ENCODE peak calls at places on chromosomes 6 and 20, in eight cellular contexts. C, O, X, Y, R, S, D and P are unnamed samples.

GRCh38 chr6:132362318-132363185 is 38.7 kb downstream of the MOXD1 start:
- DNase-seq in C (no peak), O (no peak), X (no peak), Y (no peak), R (no peak), S (no peak), D (no peak), P (no peak)

GRCh38 chr6:155213611-155214372 is 50.0 kb upstream of the CLDN20 start:
- DNase-seq in C (no peak), O (no peak), X (no peak), Y (no peak), R (no peak), S (no peak), D (no peak), P (no peak)

GRCh38 chr20:354298-354977 is 7.5 kb downstream of the NRSN2 start:
- DNase-seq in C (peak; percentile 57), O (no peak), X (peak; percentile 56), Y (peak; percentile 84), R (peak; percentile 80), S (peak; percentile 90), D (peak; percentile 72), P (peak; percentile 91)

GRCh38 chr6:63572733-63573139 is 456 bp downstream of the LOC128125822 start:
- DNase-seq in C (no peak), O (no peak), X (no peak), Y (no peak), R (no peak), S (peak; percentile 57), D (no peak), P (no peak)

GRCh38 chr20:16411361-16411760 is 161.9 kb downstream of the KIF16B start:
- DNase-seq in C (no peak), O (no peak), X (no peak), Y (no peak), R (no peak), S (no peak), D (no peak), P (no peak)

GRCh38 chr6:2563635-2564034 is 187.1 kb downstream of the MYLK4 start:
- DNase-seq in C (no peak), O (no peak), X (no peak), Y (no peak), R (no peak), S (no peak), D (no peak), P (no peak)

GRCh38 chr20:25579081-25579770 is 6.1 kb downstream of the NINL start:
- DNase-seq in C (no peak), O (no peak), X (no peak), Y (no peak), R (no peak), S (no peak), D (no peak), P (peak; percentile 42)

GRCh38 chr6:158653577-158654354 is 3.9 kb downstream of the SYTL3 start:
- DNase-seq in C (no peak), O (no peak), X (no peak), Y (peak; percentile 70), R (peak; percentile 97), S (no peak), D (no peak), P (no peak)

GRCh38 chr6:90347411-90347841 is 50.8 kb upstream of the BACH2 start:
- DNase-seq in C (no peak), O (no peak), X (peak; percentile 57), Y (no peak), R (no peak), S (no peak), D (no peak), P (no peak)

GRCh38 chr6:87558446-87558845 is 31.3 kb downstream of the RARS2 start:
- DNase-seq in C (no peak), O (no peak), X (no peak), Y (no peak), R (no peak), S (no peak), D (no peak), P (no peak)

GRCh38 chr6:16264785-16265184 is 26.4 kb downstream of the GMPR start:
- DNase-seq in C (no peak), O (no peak), X (no peak), Y (no peak), R (no peak), S (no peak), D (no peak), P (no peak)

GRCh38 chr20:54219751-54220426 is 12.0 kb downstream of the PFDN4 start:
- DNase-seq in C (no peak), O (peak; percentile 35), X (peak; percentile 28), Y (no peak), R (no peak), S (peak; percentile 53), D (no peak), P (peak; percentile 42)

GRCh38 chr6:139593081-139593480 is 218.6 kb upstream of the CITED2 start:
- DNase-seq in C (no peak), O (no peak), X (peak; percentile 27), Y (no peak), R (no peak), S (no peak), D (no peak), P (no peak)

GRCh38 chr6:46921731-46922130 is at the start of gene ADGRF5:
- DNase-seq in C (no peak), O (no peak), X (no peak), Y (peak; percentile 59), R (no peak), S (no peak), D (no peak), P (no peak)

GRCh38 chr6:13075491-13075845 is 252.9 kb downstream of the TBC1D7 start:
- DNase-seq in C (no peak), O (no peak), X (no peak), Y (no peak), R (no peak), S (no peak), D (no peak), P (no peak)
- H3K4me1 ChIP-seq in C (peaks cover 4% of the 10 kb centered on the region), O (no peaks in the 10 kb centered on the region), X (no peaks in the 10 kb centered on the region), Y (peaks cover 23% of the 10 kb centered on the region), R (no peaks in the 10 kb centered on the region), S (no peaks in the 10 kb centered on the region), D (no peaks in the 10 kb centered on the region), P (peaks cover 15% of the 10 kb centered on the region)

GRCh38 chr6:28555136-28555535 is 29.5 kb downstream of the GPX5 start:
- DNase-seq in C (no peak), O (no peak), X (no peak), Y (no peak), R (no peak), S (no peak), D (no peak), P (no peak)

GRCh38 chr6:28553384-28553985 is 27.8 kb downstream of the GPX5 start:
- DNase-seq in C (no peak), O (no peak), X (no peak), Y (no peak), R (no peak), S (no peak), D (no peak), P (no peak)

GRCh38 chr6:28551891-28552666 is 26.4 kb downstream of the GPX5 start:
- DNase-seq in C (no peak), O (no peak), X (no peak), Y (no peak), R (no peak), S (no peak), D (no peak), P (no peak)

GRCh38 chr6:28558629-28559028 is 32.9 kb downstream of the GPX5 start:
- DNase-seq in C (no peak), O (no peak), X (no peak), Y (no peak), R (no peak), S (no peak), D (no peak), P (no peak)

GRCh38 chr6:28553986-28554881 is 28.6 kb downstream of the GPX5 start:
- DNase-seq in C (no peak), O (no peak), X (no peak), Y (no peak), R (no peak), S (no peak), D (no peak), P (peak; percentile 63)
- H3K4me3 ChIP-seq in C (no peak overlapping the region), O (no peak overlapping the region), X (peak overlapping the region; percentile 26), Y (no peak overlapping the region), R (no peak overlapping the region), S (no peak overlapping the region), D (no peak overlapping the region), P (peak overlapping the region; percentile 70)

DNA sequence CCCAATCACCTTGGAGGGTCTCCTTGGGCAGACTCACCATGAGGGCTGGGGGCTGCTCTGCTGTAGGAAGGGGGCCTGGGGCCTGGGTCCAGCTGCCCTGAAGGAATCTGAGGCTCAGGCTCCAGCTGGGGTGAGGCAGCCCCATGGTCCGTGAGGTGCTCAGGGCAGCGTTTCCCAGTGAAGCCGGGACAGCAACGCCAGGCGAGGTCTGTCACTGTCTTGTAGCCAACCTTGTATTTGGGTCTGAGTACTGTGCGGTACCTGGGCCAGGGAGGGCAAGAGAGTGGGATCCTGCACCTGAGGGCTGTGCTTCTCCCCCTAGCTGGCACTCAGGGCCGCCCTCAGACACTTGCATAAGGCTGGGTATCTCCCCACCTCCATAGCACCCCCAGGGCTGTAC is 3.0 kb downstream of the EMILIN3 start:
- DNase-seq in C (no peak), O (no peak), X (no peak), Y (no peak), R (no peak), S (no peak), D (no peak), P (no peak)
- H3K4me1 ChIP-seq in C (peaks cover 9% of the 10 kb centered on the region), O (peaks cover 15% of the 10 kb centered on the region), X (no peaks in the 10 kb centered on the region), Y (peaks cover 4% of the 10 kb centered on the region), R (no peaks in the 10 kb centered on the region), S (no peaks in the 10 kb centered on the region), D (no peaks in the 10 kb centered on the region), P (peaks cover 5% of the 10 kb centered on the region)

DNA sequence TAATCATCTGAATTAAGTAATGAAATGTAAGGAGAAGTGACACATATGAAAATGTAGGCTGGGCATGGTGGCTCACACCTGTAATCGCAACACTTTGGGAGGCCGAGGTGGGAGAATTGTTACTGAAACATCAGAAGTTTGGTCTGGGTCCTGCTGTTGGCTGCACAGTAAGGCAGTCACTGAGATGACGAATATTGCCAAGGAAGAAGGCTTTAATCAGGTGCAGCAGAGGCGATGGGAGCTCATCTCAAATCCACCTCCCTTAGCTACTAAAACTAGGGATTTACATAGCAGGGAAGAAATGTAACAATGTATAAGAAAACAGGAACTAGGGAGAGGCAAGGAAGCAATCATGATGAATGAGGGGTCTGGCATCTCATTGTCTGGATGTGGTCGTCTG is 50.1 kb downstream of the RBM24 start:
- DNase-seq in C (no peak), O (no peak), X (no peak), Y (no peak), R (no peak), S (no peak), D (no peak), P (no peak)
- H3K4me3 ChIP-seq in C (no peak overlapping the region), O (no peak overlapping the region), X (no peak overlapping the region), Y (no peak overlapping the region), R (no peak overlapping the region), S (no peak overlapping the region), D (no peak overlapping the region), P (no peak overlapping the region)